ENCODE peak calls at places on chromosomes 5 and 9, in six cellular contexts. One of them, this sample, is unnamed.

GRCh38 chr9:94971378-94972131 is 245.1 kb downstream of the AOPEP start:
- DNase-seq in neural progenitor cell: peak
- DNase-seq in psoas muscle: no peak
- DNase-seq in A549: no peak
- DNase-seq in upper lobe of right lung: no peak
- DNase-seq in HCT116: no peak
- DNase-seq in this sample: no peak

GRCh38 chr5:130135506-130135905 is 231.2 kb downstream of the CHSY3 start:
- DNase-seq in HCT116: no peak
- DNase-seq in A549: no peak
- DNase-seq in upper lobe of right lung: no peak
- DNase-seq in neural progenitor cell: no peak
- DNase-seq in psoas muscle: no peak
- DNase-seq in this sample: no peak

GRCh38 chr9:135563039-135563476 is 1.5 kb downstream of the PAEP start:
- DNase-seq in HCT116: no peak
- DNase-seq in upper lobe of right lung: no peak
- DNase-seq in A549: no peak
- DNase-seq in neural progenitor cell: no peak
- DNase-seq in psoas muscle: no peak
- DNase-seq in this sample: no peak

GRCh38 chr5:37375091-37375490 is 4.0 kb upstream of the WDR70 start:
- DNase-seq in upper lobe of right lung: no peak
- DNase-seq in psoas muscle: no peak
- DNase-seq in A549: no peak
- DNase-seq in neural progenitor cell: no peak
- DNase-seq in HCT116: no peak
- DNase-seq in this sample: no peak

GRCh38 chr9:680106-680505 is 161.4 kb upstream of the DMRT1 start:
- DNase-seq in upper lobe of right lung: no peak
- DNase-seq in psoas muscle: no peak
- DNase-seq in A549: no peak
- DNase-seq in HCT116: no peak
- DNase-seq in neural progenitor cell: no peak
- DNase-seq in this sample: no peak

GRCh38 chr9:112777914-112778313 is 27.4 kb downstream of the SNX30 start:
- DNase-seq in upper lobe of right lung: no peak
- DNase-seq in HCT116: no peak
- DNase-seq in psoas muscle: no peak
- DNase-seq in neural progenitor cell: no peak
- DNase-seq in A549: no peak
- DNase-seq in this sample: no peak

GRCh38 chr9:108889649-108890067 is 27.6 kb downstream of the ACTL7A start:
- DNase-seq in upper lobe of right lung: no peak
- DNase-seq in A549: peak
- DNase-seq in psoas muscle: no peak
- DNase-seq in HCT116: peak
- DNase-seq in neural progenitor cell: peak
- DNase-seq in this sample: no peak

GRCh38 chr9:106025449-106025848 is 331.1 kb downstream of the TMEM38B start:
- DNase-seq in HCT116: no peak
- DNase-seq in upper lobe of right lung: no peak
- DNase-seq in psoas muscle: no peak
- DNase-seq in neural progenitor cell: peak
- DNase-seq in A549: peak
- DNase-seq in this sample: no peak

GRCh38 chr5:168217497-168217896 is 73.9 kb upstream of the WWC1 start:
- DNase-seq in neural progenitor cell: no peak
- DNase-seq in upper lobe of right lung: no peak
- DNase-seq in psoas muscle: no peak
- DNase-seq in HCT116: no peak
- DNase-seq in A549: no peak
- DNase-seq in this sample: no peak

GRCh38 chr5:40680741-40681350 is 1.1 kb downstream of the PTGER4 start:
- DNase-seq in upper lobe of right lung: peak
- DNase-seq in A549: no peak
- DNase-seq in neural progenitor cell: peak
- DNase-seq in psoas muscle: peak
- DNase-seq in HCT116: no peak
- DNase-seq in this sample: peak

GRCh38 chr5:77632526-77633268 is 5.8 kb downstream of the OTP start:
- DNase-seq in psoas muscle: no peak
- DNase-seq in HCT116: no peak
- DNase-seq in upper lobe of right lung: no peak
- DNase-seq in neural progenitor cell: peak
- DNase-seq in A549: no peak
- DNase-seq in this sample: no peak

GRCh38 chr9:83934569-83935275 is 13.5 kb upstream of the KIF27 start:
- DNase-seq in neural progenitor cell: no peak
- DNase-seq in HCT116: no peak
- DNase-seq in upper lobe of right lung: no peak
- DNase-seq in A549: peak
- DNase-seq in psoas muscle: no peak
- DNase-seq in this sample: no peak

GRCh38 chr9:98740226-98740881 is 31.6 kb upstream of the GABBR2 start:
- DNase-seq in upper lobe of right lung: no peak
- DNase-seq in HCT116: no peak
- DNase-seq in neural progenitor cell: no peak
- DNase-seq in A549: no peak
- DNase-seq in psoas muscle: no peak
- DNase-seq in this sample: no peak

GRCh38 chr9:127223810-127224177 is 40.8 kb upstream of the GARNL3 start:
- DNase-seq in HCT116: no peak
- DNase-seq in neural progenitor cell: no peak
- DNase-seq in psoas muscle: no peak
- DNase-seq in A549: no peak
- DNase-seq in upper lobe of right lung: no peak
- DNase-seq in this sample: no peak

GRCh38 chr9:94534901-94535300 is 20.0 kb upstream of the PCAT7 start:
- DNase-seq in psoas muscle: no peak
- DNase-seq in upper lobe of right lung: no peak
- DNase-seq in A549: no peak
- DNase-seq in HCT116: no peak
- DNase-seq in neural progenitor cell: no peak
- DNase-seq in this sample: no peak

GRCh38 chr5:138468133-138468965 is 3.1 kb downstream of the EGR1 start:
- DNase-seq in upper lobe of right lung: no peak
- DNase-seq in A549: peak
- DNase-seq in neural progenitor cell: no peak
- DNase-seq in HCT116: peak
- DNase-seq in psoas muscle: no peak
- DNase-seq in this sample: no peak

GRCh38 chr5:126492939-126493338 is 69.7 kb downstream of the GRAMD2B start:
- DNase-seq in psoas muscle: no peak
- DNase-seq in neural progenitor cell: no peak
- DNase-seq in HCT116: no peak
- DNase-seq in upper lobe of right lung: no peak
- DNase-seq in A549: peak
- DNase-seq in this sample: no peak

GRCh38 chr5:126970517-126971017 is 59.8 kb downstream of the MARCHF3 start:
- DNase-seq in A549: no peak
- DNase-seq in neural progenitor cell: no peak
- DNase-seq in HCT116: no peak
- DNase-seq in psoas muscle: no peak
- DNase-seq in upper lobe of right lung: no peak
- DNase-seq in this sample: no peak

GRCh38 chr9:108727580-108728056 is 128.2 kb downstream of the ACTL7B start:
- DNase-seq in upper lobe of right lung: no peak
- DNase-seq in psoas muscle: no peak
- DNase-seq in neural progenitor cell: no peak
- DNase-seq in HCT116: no peak
- DNase-seq in A549: no peak
- DNase-seq in this sample: no peak

GRCh38 chr9:88949425-88949824 is 41.8 kb upstream of the S1PR3 start:
- DNase-seq in A549: peak
- DNase-seq in neural progenitor cell: peak
- DNase-seq in psoas muscle: no peak
- DNase-seq in upper lobe of right lung: no peak
- DNase-seq in HCT116: no peak
- DNase-seq in this sample: no peak

GRCh38 chr5:9785751-9786150 is 155.6 kb upstream of the TAS2R1 start:
- DNase-seq in HCT116: no peak
- DNase-seq in A549: no peak
- DNase-seq in psoas muscle: no peak
- DNase-seq in upper lobe of right lung: no peak
- DNase-seq in neural progenitor cell: no peak
- DNase-seq in this sample: no peak

GRCh38 chr5:93583525-93583798 is 440 bp downstream of the NR2F1 start:
- DNase-seq in HCT116: no peak
- DNase-seq in neural progenitor cell: no peak
- DNase-seq in A549: peak
- DNase-seq in psoas muscle: no peak
- DNase-seq in upper lobe of right lung: no peak
- DNase-seq in this sample: no peak

GRCh38 chr9:114150608-114151007 is 4.7 kb upstream of the COL27A1 start:
- DNase-seq in neural progenitor cell: no peak
- DNase-seq in A549: no peak
- DNase-seq in psoas muscle: no peak
- DNase-seq in HCT116: no peak
- DNase-seq in upper lobe of right lung: no peak
- DNase-seq in this sample: no peak

GRCh38 chr5:71937906-71938698 is 169.2 kb upstream of the MAP1B start:
- DNase-seq in A549: no peak
- DNase-seq in psoas muscle: no peak
- DNase-seq in upper lobe of right lung: no peak
- DNase-seq in HCT116: no peak
- DNase-seq in neural progenitor cell: no peak
- DNase-seq in this sample: no peak

GRCh38 chr9:137352511-137353222 is 50.6 kb upstream of the NRARP start:
- DNase-seq in upper lobe of right lung: no peak
- DNase-seq in neural progenitor cell: no peak
- DNase-seq in HCT116: no peak
- DNase-seq in psoas muscle: no peak
- DNase-seq in A549: no peak
- DNase-seq in this sample: no peak

GRCh38 chr9:128920381-128921058 is at the start of gene PHYHD1:
- DNase-seq in neural progenitor cell: no peak
- DNase-seq in upper lobe of right lung: peak
- DNase-seq in psoas muscle: peak
- DNase-seq in A549: no peak
- DNase-seq in HCT116: no peak
- DNase-seq in this sample: peak

GRCh38 chr5:32127759-32128158 is 46.4 kb downstream of the GOLPH3 start:
- DNase-seq in HCT116: no peak
- DNase-seq in neural progenitor cell: no peak
- DNase-seq in psoas muscle: no peak
- DNase-seq in upper lobe of right lung: no peak
- DNase-seq in A549: no peak
- DNase-seq in this sample: no peak
- H3K4me3 ChIP-seq in HCT116: no peak
- H3K4me3 ChIP-seq in neural progenitor cell: no peak
- H3K4me3 ChIP-seq in psoas muscle: no peak
- H3K4me3 ChIP-seq in upper lobe of right lung: no peak
- H3K4me3 ChIP-seq in A549: no peak
- H3K4me3 ChIP-seq in this sample: no peak

GRCh38 chr9:86948153-86948929 is 1.0 kb upstream of the GAS1 start:
- DNase-seq in upper lobe of right lung: peak
- DNase-seq in psoas muscle: peak
- DNase-seq in A549: peak
- DNase-seq in HCT116: peak
- DNase-seq in neural progenitor cell: peak
- DNase-seq in this sample: peak
- H3K27ac ChIP-seq in upper lobe of right lung: peak
- H3K27ac ChIP-seq in psoas muscle: peak
- H3K27ac ChIP-seq in A549: no peak
- H3K27ac ChIP-seq in HCT116: no peak
- H3K27ac ChIP-seq in neural progenitor cell: peak
- H3K27ac ChIP-seq in this sample: peak

GRCh38 chr9:110282023-110282766 is 25.9 kb upstream of the TXN start:
- DNase-seq in A549: peak
- DNase-seq in psoas muscle: no peak
- DNase-seq in HCT116: no peak
- DNase-seq in upper lobe of right lung: no peak
- DNase-seq in neural progenitor cell: no peak
- DNase-seq in this sample: no peak

GRCh38 chr9:110283736-110284135 is 27.4 kb upstream of the TXN start:
- DNase-seq in neural progenitor cell: no peak
- DNase-seq in psoas muscle: no peak
- DNase-seq in A549: no peak
- DNase-seq in HCT116: no peak
- DNase-seq in upper lobe of right lung: no peak
- DNase-seq in this sample: no peak

GRCh38 chr9:110287289-110287680 is 31.0 kb upstream of the TXN start:
- DNase-seq in A549: no peak
- DNase-seq in neural progenitor cell: no peak
- DNase-seq in upper lobe of right lung: no peak
- DNase-seq in HCT116: no peak
- DNase-seq in psoas muscle: no peak
- DNase-seq in this sample: no peak

GRCh38 chr9:110282767-110283136 is 26.4 kb upstream of the TXN start:
- DNase-seq in A549: no peak
- DNase-seq in HCT116: no peak
- DNase-seq in neural progenitor cell: no peak
- DNase-seq in upper lobe of right lung: no peak
- DNase-seq in psoas muscle: no peak
- DNase-seq in this sample: no peak

GRCh38 chr9:110284211-110284849 is 28.0 kb upstream of the TXN start:
- DNase-seq in HCT116: no peak
- DNase-seq in upper lobe of right lung: no peak
- DNase-seq in psoas muscle: no peak
- DNase-seq in A549: no peak
- DNase-seq in neural progenitor cell: no peak
- DNase-seq in this sample: no peak
- H3K4me3 ChIP-seq in HCT116: no peak
- H3K4me3 ChIP-seq in upper lobe of right lung: no peak
- H3K4me3 ChIP-seq in psoas muscle: no peak
- H3K4me3 ChIP-seq in A549: no peak
- H3K4me3 ChIP-seq in neural progenitor cell: no peak
- H3K4me3 ChIP-seq in this sample: no peak

DNA sequence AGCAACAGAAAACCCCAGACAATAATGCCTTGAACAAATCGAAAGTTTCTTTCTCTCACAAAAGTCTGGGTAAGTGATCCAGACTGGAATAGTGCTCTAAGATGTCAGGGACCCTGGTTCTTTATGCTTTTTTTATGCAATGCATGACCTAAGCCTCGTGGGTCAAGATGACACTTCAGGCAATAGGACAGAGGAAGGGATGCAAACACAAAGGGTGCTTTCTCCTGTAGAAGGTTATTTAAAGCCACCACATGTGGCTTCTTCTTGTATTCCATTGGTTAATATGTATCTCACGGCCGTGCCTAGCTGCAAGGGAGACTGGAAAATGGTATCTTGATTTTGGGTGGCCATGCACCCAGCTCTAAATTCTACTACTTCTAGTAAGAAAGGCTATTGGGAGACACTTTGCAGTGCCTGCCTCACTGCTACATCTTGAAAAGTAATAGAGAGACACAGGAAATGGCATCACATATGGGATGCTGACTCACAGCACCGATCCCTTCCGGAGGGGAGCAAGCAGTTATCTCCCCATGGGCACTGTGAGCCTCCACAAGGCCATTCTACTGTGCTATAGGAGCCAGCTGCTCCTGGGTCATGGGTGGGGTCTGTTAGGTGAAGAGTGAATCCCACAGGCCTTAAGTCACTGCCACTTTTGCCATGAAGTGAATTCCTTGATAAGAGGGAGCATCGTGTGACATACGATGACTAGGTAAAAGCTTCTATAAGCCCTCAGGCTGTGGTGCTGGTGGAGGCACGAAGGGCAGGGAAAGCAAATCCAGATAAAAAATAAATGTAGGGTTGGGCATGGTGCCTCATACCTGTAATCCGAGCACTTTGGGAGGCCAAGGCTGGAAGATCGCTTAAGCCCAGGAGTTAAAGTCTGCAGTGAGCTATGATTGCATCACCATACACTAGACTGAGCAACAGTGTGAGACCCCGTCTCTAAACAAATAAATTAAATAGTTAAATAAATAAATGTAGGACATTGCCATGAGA is 32.5 kb upstream of the RAB14 start:
- DNase-seq in neural progenitor cell: no peak
- DNase-seq in A549: no peak
- DNase-seq in HCT116: no peak
- DNase-seq in upper lobe of right lung: no peak
- DNase-seq in psoas muscle: no peak
- DNase-seq in this sample: no peak
- H3K27ac ChIP-seq in neural progenitor cell: no peak
- H3K27ac ChIP-seq in A549: no peak
- H3K27ac ChIP-seq in HCT116: no peak
- H3K27ac ChIP-seq in upper lobe of right lung: no peak
- H3K27ac ChIP-seq in psoas muscle: no peak
- H3K27ac ChIP-seq in this sample: no peak

This sample was measured in lower lobe of right lung.